ENCODE peak calls at places on chromosomes 4 and X, in five cellular contexts. Q, T, Y, V and I are unnamed samples.

GRCh38 chr4:118034061-118034785 is at the start of gene NDST3:
- DNase-seq in Q (no peak), Y (peak), V (no peak), T (no peak), I (no peak)

GRCh38 chr4:41692717-41693345 is 55.7 kb downstream of the PHOX2B start:
- DNase-seq in Q (no peak), Y (peak), T (no peak), V (no peak), I (peak)

GRCh38 chrX:118989886-118990285 is 15.5 kb downstream of the LONRF3 start:
- DNase-seq in V (no peak), T (no peak), Q (no peak), Y (no peak), I (no peak)

GRCh38 chrX:150899191-150899757 is 806 bp upstream of the CD99L2 start:
- DNase-seq in V (no peak), Q (peak), T (peak), Y (peak), I (no peak)

GRCh38 chr4:157172011-157172410 is 48.5 kb upstream of the GRIA2 start:
- DNase-seq in V (no peak), Y (no peak), T (no peak), Q (no peak), I (no peak)

GRCh38 chrX:110755061-110755460 is 40.6 kb downstream of the CHRDL1 start:
- DNase-seq in T (no peak), V (no peak), Y (no peak), Q (no peak), I (no peak)

GRCh38 chr4:30380404-30380998 is 339.7 kb upstream of the PCDH7 start:
- DNase-seq in T (no peak), Y (peak), V (no peak), Q (no peak), I (no peak)

GRCh38 chr4:76758996-76759395 is 138.9 kb downstream of the SOWAHB start:
- DNase-seq in Q (no peak), V (no peak), Y (no peak), T (no peak), I (no peak)

GRCh38 chr4:1474126-1475090 is 68.2 kb upstream of the NKX1-1 start:
- DNase-seq in Q (peak), V (no peak), T (peak), Y (no peak), I (no peak)

GRCh38 chr4:37998225-37998624 is 38.0 kb downstream of the PTTG2 start:
- DNase-seq in Q (no peak), T (peak), V (no peak), Y (no peak), I (no peak)
- TF ChIP-seq CTCF in Q (no peak), T (no peak), V (no peak), Y (no peak), I (no peak)

DNA sequence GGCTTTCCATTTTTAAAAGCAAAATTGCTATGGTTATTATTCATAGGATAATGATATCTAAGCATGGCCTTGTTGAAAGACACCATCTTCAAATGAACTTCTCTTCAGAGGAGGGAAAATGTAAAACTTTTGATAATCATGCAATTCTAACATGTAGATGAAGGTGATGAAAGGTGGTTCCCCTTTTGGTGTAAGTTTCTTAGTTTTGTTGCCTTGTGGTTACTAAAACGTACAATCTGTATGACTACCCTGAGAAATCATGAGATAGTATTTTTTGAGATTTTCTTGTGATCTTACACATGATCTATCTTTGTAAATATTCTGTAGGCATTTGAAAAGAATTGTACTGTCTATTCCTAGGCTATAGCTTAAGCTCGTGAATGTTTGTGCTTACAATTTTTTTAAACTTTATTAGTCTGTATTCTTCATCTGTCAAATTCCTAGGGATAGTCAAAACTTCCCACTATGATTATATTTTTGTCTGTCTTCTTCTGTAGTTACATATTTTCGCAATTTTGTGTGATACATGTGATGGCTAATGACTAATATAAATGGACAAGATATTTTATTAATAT is 47.5 kb downstream of the PTPN13 start:
- DNase-seq in V (no peak), T (no peak), Y (no peak), Q (no peak), I (no peak)
- TF ChIP-seq CTCF in V (no peak), T (no peak), Y (no peak), Q (no peak), I (no peak)

DNA sequence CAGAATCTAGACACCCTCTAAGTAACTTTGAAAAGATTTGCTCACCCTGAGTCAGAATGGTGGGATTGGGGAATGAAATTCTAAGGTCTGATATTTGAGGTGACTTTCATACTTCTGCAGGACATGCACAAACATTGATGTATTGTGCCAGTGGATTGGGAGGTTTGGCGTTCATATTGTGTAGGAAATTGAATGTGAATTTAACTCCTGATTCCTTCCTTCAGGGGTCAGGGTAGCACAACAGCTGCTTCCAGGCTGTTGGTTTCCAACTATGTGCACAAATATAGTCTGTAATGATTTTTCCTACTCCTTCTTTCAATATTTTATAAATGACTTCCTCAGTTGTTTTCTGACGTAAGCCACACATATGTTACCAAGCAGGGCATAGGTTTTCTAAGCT is 3.1 kb downstream of the IL1RAPL1 start:
- DNase-seq in T (no peak), V (no peak), Y (no peak), Q (no peak), I (no peak)
- TF ChIP-seq CTCF in T (no peak), V (no peak), Y (no peak), Q (no peak), I (no peak)

DNA sequence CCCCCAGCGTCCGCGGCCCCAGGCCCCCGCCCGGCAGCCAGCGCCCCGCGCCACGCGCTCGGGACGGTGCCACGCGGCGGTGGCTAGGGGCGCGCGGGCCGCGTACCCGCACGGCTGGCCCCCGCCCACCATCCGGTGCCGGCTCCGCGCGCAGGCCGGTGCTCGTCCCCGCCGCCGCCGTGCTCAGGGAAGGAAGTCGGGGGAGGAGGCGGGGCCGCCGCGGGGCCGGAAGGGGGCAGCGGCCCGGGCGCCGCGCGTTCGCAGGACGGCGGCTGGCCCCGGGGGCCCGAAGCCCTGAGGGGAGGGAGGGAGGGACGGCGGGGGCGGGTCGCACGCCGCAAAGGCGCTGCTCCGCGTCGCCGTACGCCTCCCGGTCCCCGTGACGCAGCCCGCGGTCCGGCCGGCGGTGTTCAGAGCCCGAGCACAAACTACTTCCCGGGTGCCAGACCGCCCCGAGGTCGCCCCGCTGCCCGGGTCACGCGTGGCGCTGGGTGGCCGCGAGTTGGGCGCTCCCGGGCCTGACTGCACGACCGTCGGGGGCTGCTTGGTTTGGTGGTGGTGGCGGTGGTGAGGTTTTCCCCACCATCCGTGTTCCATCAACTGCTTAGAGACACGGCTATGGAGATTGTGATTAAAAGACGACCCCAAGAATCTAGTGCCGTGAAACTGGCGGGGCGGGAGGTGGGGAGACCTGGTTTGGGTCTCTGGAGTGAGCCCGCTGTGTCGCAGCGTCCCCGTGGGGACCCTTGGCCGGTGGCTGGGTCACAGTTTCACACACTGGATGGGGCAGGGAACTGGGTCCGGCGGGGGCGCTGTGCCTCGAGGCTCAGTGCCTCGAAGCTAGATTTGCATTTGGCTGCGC is at the start of gene DCTD:
- DNase-seq in T (peak), V (no peak), Q (peak), Y (peak), I (no peak)
- TF ChIP-seq CTCF in T (no peak), V (peak), Q (no peak), Y (peak), I (peak)

GRCh38 chr4:143307536-143307935 is 29.1 kb upstream of the GAB1 start:
- DNase-seq in Y (no peak), V (no peak), T (no peak), Q (no peak), I (no peak)

GRCh38 chr4:143302526-143302925 is 34.1 kb upstream of the GAB1 start:
- DNase-seq in T (no peak), V (no peak), Q (no peak), Y (peak), I (no peak)

GRCh38 chr4:143311924-143312323 is 24.8 kb upstream of the GAB1 start:
- DNase-seq in Y (no peak), V (no peak), T (no peak), Q (no peak), I (no peak)

GRCh38 chr4:143308377-143308776 is 28.3 kb upstream of the GAB1 start:
- DNase-seq in T (no peak), Q (no peak), Y (no peak), V (no peak), I (no peak)

GRCh38 chr4:143306788-143307187 is 29.9 kb upstream of the GAB1 start:
- DNase-seq in V (no peak), T (no peak), Y (no peak), Q (no peak), I (no peak)
- TF ChIP-seq CTCF in V (no peak), T (no peak), Y (no peak), Q (no peak), I (no peak)

GRCh38 chr4:25857851-25858400 is 4.9 kb downstream of the SEL1L3 start:
- DNase-seq in Q (no peak), Y (no peak), T (no peak), V (no peak), I (no peak)

GRCh38 chr4:25856756-25857155 is 6.0 kb downstream of the SEL1L3 start:
- DNase-seq in T (no peak), Q (no peak), V (no peak), Y (no peak), I (peak)

GRCh38 chr4:25859429-25860148 is 3.2 kb downstream of the SEL1L3 start:
- DNase-seq in Y (no peak), Q (no peak), T (no peak), V (no peak), I (no peak)

GRCh38 chr4:25860586-25861421 is 2.0 kb downstream of the SEL1L3 start:
- DNase-seq in T (no peak), V (no peak), Y (no peak), Q (no peak), I (no peak)

DNA sequence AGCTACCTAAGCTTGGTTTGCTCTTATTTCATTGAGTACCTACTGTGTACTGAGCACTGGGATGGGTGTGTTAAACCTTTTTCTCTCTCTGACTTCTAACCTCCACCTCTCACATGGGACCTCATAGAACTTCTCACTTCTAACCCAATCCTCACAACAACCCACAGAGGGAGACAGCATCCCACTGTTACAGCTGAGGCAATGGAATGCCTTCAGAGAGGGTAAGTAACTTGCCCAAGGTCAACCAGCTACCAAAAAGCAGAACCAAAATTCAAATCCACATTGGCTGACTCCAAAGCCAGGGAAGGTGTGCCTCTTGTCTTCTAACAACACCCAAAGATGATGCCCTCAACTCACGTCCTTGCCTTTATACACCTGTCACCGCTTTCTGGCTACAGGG is 5.4 kb downstream of the SEL1L3 start:
- DNase-seq in T (no peak), Y (peak), Q (no peak), V (no peak), I (no peak)
- TF ChIP-seq CTCF in T (no peak), Y (peak), Q (no peak), V (no peak), I (no peak)

GRCh38 chr4:22237846-22238513 is 277.9 kb downstream of the ADGRA3 start:
- DNase-seq in V (no peak), Y (peak), Q (no peak), T (peak), I (no peak)
- TF ChIP-seq CTCF in V (no peak), Y (no peak), Q (no peak), T (no peak), I (no peak)

DNA sequence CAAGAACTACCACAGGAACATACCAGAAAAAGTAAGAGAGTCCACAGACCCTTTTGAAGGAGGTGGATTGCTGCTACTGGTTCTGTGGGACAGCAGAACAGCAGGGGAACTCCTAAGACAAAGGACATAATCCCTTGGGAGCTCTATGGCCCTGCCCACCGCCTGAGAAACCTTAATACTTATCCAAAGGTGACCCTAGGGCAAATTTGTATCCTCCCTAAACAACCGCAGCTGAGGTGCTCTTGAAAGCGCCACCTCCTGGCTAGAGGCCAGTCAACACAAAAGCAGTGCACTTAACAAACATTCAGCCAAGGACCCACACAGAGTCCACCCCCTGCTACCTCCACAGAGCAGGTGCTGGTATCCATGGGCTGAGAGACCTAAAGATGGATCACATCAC is 136.8 kb downstream of the ADAM29 start:
- DNase-seq in T (no peak), Y (peak), V (no peak), Q (no peak), I (no peak)
- TF ChIP-seq CTCF in T (no peak), Y (peak), V (no peak), Q (no peak), I (no peak)

GRCh38 chr4:79284893-79285292 is 41.0 kb downstream of the NAA11 start:
- DNase-seq in V (no peak), T (no peak), Y (no peak), Q (no peak), I (no peak)
- TF ChIP-seq CTCF in V (no peak), T (no peak), Y (peak), Q (no peak), I (no peak)